ENCODE peak calls at places on chromosomes 3 and 15, in six cellular contexts. Q, R, T, A, U and S are unnamed samples.

GRCh38 chr3:170154569-170155143 is 26.9 kb downstream of the PHC3 start:
- DNase-seq in Q (peak), R (no peak), T (no peak), A (peak), U (no peak), S (no peak)

GRCh38 chr15:89179966-89180875 is 41.2 kb downstream of the RLBP1 start:
- DNase-seq in Q (no peak), R (no peak), T (no peak), A (no peak), U (no peak), S (no peak)

GRCh38 chr15:63763476-63764123 is 70.1 kb downstream of the HERC1 start:
- DNase-seq in Q (peak), R (no peak), T (no peak), A (no peak), U (no peak), S (no peak)

GRCh38 chr3:141500397-141500796 is 13.6 kb downstream of the RASA2 start:
- DNase-seq in Q (no peak), R (no peak), T (no peak), A (no peak), U (no peak), S (no peak)

GRCh38 chr3:116285781-116286180 is 159.5 kb downstream of the LSAMP start:
- DNase-seq in Q (no peak), R (no peak), T (no peak), A (no peak), U (no peak), S (no peak)

GRCh38 chr15:67838789-67839332 is 984 bp downstream of the RNU6-1 start:
- DNase-seq in Q (no peak), R (peak), T (no peak), A (peak), U (no peak), S (peak)

GRCh38 chr3:159245871-159246270 is 444.0 kb downstream of the MFSD1 start:
- DNase-seq in Q (no peak), R (no peak), T (no peak), A (no peak), U (no peak), S (no peak)

GRCh38 chr3:30437172-30437571 is 169.2 kb upstream of the TGFBR2 start:
- DNase-seq in Q (no peak), R (no peak), T (no peak), A (no peak), U (no peak), S (no peak)

GRCh38 chr15:52114656-52115055 is 2.1 kb upstream of the BCL2L10 start:
- DNase-seq in Q (no peak), R (no peak), T (no peak), A (no peak), U (no peak), S (no peak)

GRCh38 chr3:138862924-138863775 is 28.4 kb upstream of the PIK3CB start:
- DNase-seq in Q (no peak), R (peak), T (peak), A (no peak), U (no peak), S (peak)

GRCh38 chr15:54045397-54045796 is 67.2 kb downstream of the UNC13C start:
- DNase-seq in Q (no peak), R (no peak), T (no peak), A (no peak), U (no peak), S (no peak)

GRCh38 chr3:3799173-3800075 is at the start of gene LRRN1:
- DNase-seq in Q (peak), R (peak), T (no peak), A (peak), U (peak), S (no peak)
- TF ChIP-seq TAF1 in Q (no peak), R (peak), T (no peak), A (no peak), U (no peak), S (no peak)

GRCh38 chr3:45132568-45133211 is 13.5 kb downstream of the CDCP1 start:
- DNase-seq in Q (no peak), R (no peak), T (no peak), A (no peak), U (no peak), S (no peak)

GRCh38 chr3:45135959-45136358 is 10.2 kb downstream of the CDCP1 start:
- DNase-seq in Q (no peak), R (no peak), T (peak), A (no peak), U (no peak), S (no peak)

GRCh38 chr3:45131201-45131600 is 15.0 kb downstream of the CDCP1 start:
- DNase-seq in Q (no peak), R (no peak), T (no peak), A (no peak), U (no peak), S (no peak)

GRCh38 chr3:45137656-45138181 is 8.5 kb downstream of the CDCP1 start:
- DNase-seq in Q (no peak), R (no peak), T (peak), A (no peak), U (no peak), S (no peak)

DNA sequence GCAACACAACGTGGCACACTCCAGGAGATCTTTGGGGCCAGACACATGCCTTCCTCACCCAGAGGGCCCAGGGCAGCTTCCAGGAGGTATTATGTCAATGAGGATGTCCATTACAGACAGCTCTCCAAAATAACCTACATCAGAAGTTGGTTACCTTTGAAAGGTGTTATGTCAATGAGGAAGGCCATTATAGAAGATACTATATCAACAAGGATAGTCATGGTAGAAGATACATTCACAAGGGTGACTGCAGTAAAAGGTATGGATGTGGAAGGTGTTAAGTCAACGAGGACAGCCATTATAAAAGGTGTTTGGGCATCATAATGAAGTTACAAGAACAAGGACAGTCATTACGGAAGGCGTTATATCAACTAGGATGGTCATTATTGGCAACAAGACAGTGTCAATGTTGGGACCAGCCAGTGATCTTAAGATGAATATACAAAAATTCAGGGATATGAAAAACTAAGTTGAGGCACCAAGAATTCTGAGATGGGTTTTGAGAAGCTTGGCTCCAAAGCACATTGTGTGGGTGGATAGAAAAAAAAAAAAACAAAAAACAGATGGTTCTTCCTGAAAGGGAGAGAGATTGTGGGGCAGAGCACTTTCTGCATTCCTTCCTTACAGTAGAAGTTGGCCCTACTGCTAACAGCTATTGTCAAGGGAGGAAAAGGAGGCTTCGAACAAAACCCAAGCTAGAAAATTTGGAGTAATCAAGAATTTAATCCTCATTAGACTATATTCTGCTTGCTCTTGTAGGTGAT is 11.2 kb downstream of the CDCP1 start:
- DNase-seq in Q (no peak), R (no peak), T (no peak), A (no peak), U (no peak), S (no peak)
- TF ChIP-seq TAF1 in Q (no peak), R (no peak), T (no peak), A (no peak), U (no peak), S (no peak)

GRCh38 chr3:75978686-75979085 is 193.3 kb upstream of the ZNF717 start:
- DNase-seq in Q (no peak), R (no peak), T (no peak), A (no peak), U (no peak), S (no peak)
- TF ChIP-seq TAF1 in Q (no peak), R (no peak), T (no peak), A (no peak), U (no peak), S (no peak)

GRCh38 chr3:185267193-185267592 is 13.3 kb upstream of the EHHADH start:
- DNase-seq in Q (no peak), R (no peak), T (no peak), A (no peak), U (no peak), S (no peak)

GRCh38 chr3:185272051-185272450 is 18.2 kb upstream of the EHHADH start:
- DNase-seq in Q (no peak), R (no peak), T (no peak), A (no peak), U (no peak), S (no peak)

GRCh38 chr3:185268194-185268809 is 14.5 kb upstream of the EHHADH start:
- DNase-seq in Q (no peak), R (no peak), T (no peak), A (no peak), U (no peak), S (no peak)

GRCh38 chr3:185270956-185271332 is 17.1 kb upstream of the EHHADH start:
- DNase-seq in Q (no peak), R (no peak), T (no peak), A (peak), U (no peak), S (no peak)

DNA sequence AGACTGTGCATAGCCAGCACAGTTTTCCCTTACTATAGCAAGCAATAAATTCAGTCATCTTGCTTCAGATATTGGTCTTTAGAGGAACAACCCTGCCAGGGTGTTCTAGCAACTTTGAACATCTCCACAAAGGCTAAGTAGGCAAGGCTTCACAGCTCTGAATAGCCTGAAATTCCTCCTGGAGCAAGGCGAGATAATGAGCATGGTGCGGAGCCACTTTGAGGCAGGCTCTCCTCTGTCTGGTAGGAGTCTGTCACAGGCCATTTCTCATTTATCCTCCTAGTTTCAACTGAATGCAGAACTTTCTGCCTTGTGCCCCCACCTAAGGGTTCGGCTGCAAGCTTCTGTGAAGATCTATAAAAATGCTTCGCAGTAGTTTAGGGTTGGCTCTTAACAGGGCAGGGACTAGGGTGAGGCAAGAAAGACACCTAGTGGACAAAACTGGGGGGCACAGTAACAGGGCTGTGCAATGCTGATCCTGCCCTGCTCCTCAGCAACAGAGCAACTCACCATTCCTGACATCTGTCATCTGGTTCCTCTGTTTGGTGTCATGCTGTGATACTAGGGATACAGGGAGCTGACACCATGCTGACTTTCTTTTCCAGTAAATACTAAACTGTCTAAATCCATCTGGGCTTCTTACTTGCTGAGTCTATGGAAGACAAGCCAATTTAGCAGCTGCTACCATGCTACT is 16.6 kb upstream of the EHHADH start:
- DNase-seq in Q (peak), R (peak), T (peak), A (peak), U (peak), S (peak)
- TF ChIP-seq TAF1 in Q (no peak), R (no peak), T (no peak), A (no peak), U (no peak), S (no peak)

GRCh38 chr15:94792166-94792565 is 560.8 kb downstream of the MCTP2 start:
- DNase-seq in Q (no peak), R (no peak), T (no peak), A (no peak), U (no peak), S (no peak)
- TF ChIP-seq TAF1 in Q (no peak), R (no peak), T (no peak), A (no peak), U (no peak), S (no peak)

GRCh38 chr3:57910988-57911387 is 97.2 kb upstream of the FLNB start:
- DNase-seq in Q (no peak), R (no peak), T (no peak), A (peak), U (no peak), S (peak)
- TF ChIP-seq TAF1 in Q (no peak), R (no peak), T (no peak), A (no peak), U (no peak), S (no peak)

DNA sequence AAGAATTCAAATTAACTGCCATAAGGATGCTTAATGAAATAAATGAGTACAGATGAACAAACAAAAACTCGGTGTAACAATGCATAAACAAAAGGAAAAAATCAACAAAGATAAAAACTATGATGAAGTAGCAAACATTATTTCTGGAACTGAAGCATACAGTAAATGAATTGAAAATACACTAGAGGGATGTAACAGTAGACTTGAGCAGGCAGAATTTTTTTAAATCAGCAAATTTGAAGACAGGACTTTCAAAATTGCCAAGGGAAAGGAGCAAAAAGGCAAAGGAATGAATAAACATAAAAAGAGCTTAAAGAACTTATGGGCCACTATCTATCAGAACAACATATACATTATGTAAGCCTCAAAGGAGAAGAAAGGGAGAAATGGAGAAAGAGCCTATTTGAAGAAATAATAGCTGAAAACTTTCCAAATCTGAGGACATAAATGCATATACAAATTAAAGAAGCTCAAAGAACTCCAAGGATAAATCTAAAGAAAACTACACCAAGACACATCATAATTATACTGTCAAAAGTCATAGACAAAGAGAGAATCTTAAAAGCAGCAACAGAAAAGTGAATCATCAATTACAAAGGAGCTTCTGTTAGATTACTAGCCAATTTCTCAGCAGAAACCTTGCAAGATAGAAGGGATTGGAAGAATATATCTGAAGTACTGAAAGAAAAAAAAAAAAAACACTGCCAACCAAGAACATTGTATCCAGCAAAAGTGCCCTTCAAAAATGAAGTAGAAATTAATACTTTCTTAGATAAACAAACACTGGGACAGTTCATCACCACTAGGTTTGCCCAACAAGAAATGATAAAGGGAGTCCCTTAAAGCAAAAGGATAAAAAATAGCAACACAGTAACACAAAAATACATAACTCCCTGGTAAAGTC is 15.5 kb downstream of the TOP2B start:
- DNase-seq in Q (no peak), R (no peak), T (no peak), A (no peak), U (no peak), S (no peak)
- TF ChIP-seq TAF1 in Q (no peak), R (no peak), T (no peak), A (no peak), U (no peak), S (no peak)

GRCh38 chr3:154842546-154842945 is 237.6 kb upstream of the MME start:
- DNase-seq in Q (no peak), R (no peak), T (no peak), A (no peak), U (no peak), S (no peak)
- TF ChIP-seq TAF1 in Q (no peak), R (no peak), T (no peak), A (no peak), U (no peak), S (no peak)